ENCODE peak calls at places on chromosomes 11 and 22, in nine cellular contexts. E is NCI-H460; U is mammary epithelial cell; M is NCI-H748 treated with DMSO at 0.1 percent for 48 hours; R is DMS 273 treated with DMSO at 0.1 percent for 48 hours; X is LoVo; A is DMS79; W is activated CD8-positive, alpha-beta memory T cell treated with anti-CD3 and anti-CD28 coated beads, Interleukin-2, amount 50 U/mL, for 4 hours; C is ELF-1. B is an unnamed sample.

GRCh38 chr11:116078101-116078561 is 573.9 kb upstream of the CADM1 start:
- DNase-seq in M (peak), X (no peak), W (no peak), U (no peak), C (peak), A (no peak), E (no peak), R (no peak), B (peak)

GRCh38 chr11:131748146-131749050 is 378.0 kb downstream of the NTM start:
- DNase-seq in W (no peak), U (peak), X (peak), A (no peak), R (no peak), E (peak), M (peak), C (peak), B (peak)

GRCh38 chr11:46541593-46542371 is 52.0 kb downstream of the AMBRA1 start:
- DNase-seq in E (no peak), M (no peak), W (no peak), A (no peak), U (no peak), C (no peak), R (no peak), X (no peak), B (no peak)

GRCh38 chr22:19679476-19680099 is 34.7 kb upstream of the SEPTIN5 start:
- DNase-seq in R (no peak), A (no peak), C (peak), X (no peak), E (no peak), M (no peak), U (no peak), W (peak), B (no peak)

GRCh38 chr11:107665016-107665415 is 46.8 kb downstream of the SLN start:
- DNase-seq in U (peak), C (no peak), W (no peak), A (no peak), E (no peak), X (no peak), R (no peak), M (no peak), B (no peak)

GRCh38 chr11:57546869-57547518 is 9.6 kb downstream of the SMTNL1 start:
- DNase-seq in M (no peak), U (peak), W (no peak), A (no peak), C (peak), R (no peak), X (no peak), E (no peak), B (no peak)

GRCh38 chr22:37904572-37905533 is 1.2 kb upstream of the MICALL1 start:
- DNase-seq in E (peak), R (peak), M (no peak), U (peak), X (peak), C (peak), W (no peak), A (no peak), B (no peak)

GRCh38 chr22:46557736-46558480 is 20.5 kb upstream of the CELSR1 start:
- DNase-seq in M (no peak), E (no peak), X (no peak), A (no peak), C (no peak), U (peak), W (peak), R (no peak), B (no peak)

GRCh38 chr22:39003165-39003638 is 10.9 kb upstream of the APOBEC3C start:
- DNase-seq in C (peak), U (peak), W (peak), R (peak), E (peak), M (peak), A (peak), X (peak), B (no peak)

GRCh38 chr11:60875856-60876485 is 8.6 kb downstream of the ZP1 start:
- DNase-seq in U (no peak), E (no peak), R (no peak), M (no peak), C (no peak), A (no peak), W (no peak), X (no peak), B (no peak)

GRCh38 chr11:18022419-18022818 is 9.6 kb upstream of the SERGEF start:
- DNase-seq in U (no peak), R (no peak), X (no peak), M (no peak), C (no peak), W (no peak), E (no peak), A (no peak), B (no peak)

GRCh38 chr11:70892889-70893288 is 359.5 kb downstream of the SHANK2 start:
- DNase-seq in R (no peak), U (no peak), X (no peak), W (no peak), C (no peak), A (no peak), E (no peak), M (no peak), B (no peak)